ENCODE peak calls at places on chromosomes 7 and 10, in six cellular contexts. Z is non-pigmented ciliary epithelial cell; G is activated T-helper 1 cell treated with anti-CD3 and anti-CD28 coated beads, Interleukin-2, amount 50 U/mL, for 16 hours; N is NCI-H774; B is endothelial cell; H is HFFc6. M is an unnamed sample.

GRCh38 chr7:18474944-18475343 is 20.6 kb upstream of the HDAC9 start:
- DNase-seq in Z (no peak), G (no peak), N (no peak), B (no peak), H (no peak), M (no peak)

GRCh38 chr7:142478479-142479220 is 220.8 kb upstream of the PRSS58 start:
- DNase-seq in Z (no peak), G (no peak), N (no peak), B (peak), H (peak), M (peak)

GRCh38 chr10:88082806-88083596 is 219.6 kb downstream of the PTEN start:
- DNase-seq in Z (no peak), G (no peak), N (no peak), B (no peak), H (no peak), M (no peak)

GRCh38 chr7:491292-491957 is 28.2 kb downstream of the PDGFA start:
- DNase-seq in Z (no peak), G (no peak), N (no peak), B (no peak), H (no peak), M (no peak)

GRCh38 chr7:151743481-151743983 is 133.4 kb downstream of the PRKAG2 start:
- DNase-seq in Z (no peak), G (no peak), N (no peak), B (no peak), H (no peak), M (no peak)

GRCh38 chr7:27176343-27176731 is 2.2 kb upstream of the HOXA10 start:
- DNase-seq in Z (no peak), G (no peak), N (no peak), B (no peak), H (no peak), M (no peak)

GRCh38 chr7:39703143-39703542 is 79.8 kb downstream of the RALA start:
- DNase-seq in Z (no peak), G (no peak), N (no peak), B (no peak), H (no peak), M (peak)

GRCh38 chr7:84196007-84196551 is 1.5 kb upstream of the SEMA3A start:
- DNase-seq in Z (no peak), G (no peak), N (no peak), B (no peak), H (peak), M (no peak)

GRCh38 chr7:119879837-119880236 is 393.1 kb upstream of the KCND2 start:
- DNase-seq in Z (no peak), G (no peak), N (no peak), B (no peak), H (no peak), M (no peak)

GRCh38 chr7:154984601-154985188 is 18.2 kb downstream of the PAXIP1 start:
- DNase-seq in Z (no peak), G (no peak), N (no peak), B (no peak), H (no peak), M (no peak)

GRCh38 chr10:97229322-97229721 is 43.6 kb upstream of the SLIT1 start:
- DNase-seq in Z (no peak), G (no peak), N (no peak), B (no peak), H (peak), M (no peak)

GRCh38 chr7:64880322-64881297 is 22.5 kb upstream of the ZNF273 start:
- DNase-seq in Z (no peak), G (no peak), N (no peak), B (no peak), H (no peak), M (no peak)

GRCh38 chr10:92573091-92573797 is 649 bp downstream of the IDE start:
- DNase-seq in Z (no peak), G (peak), N (no peak), B (peak), H (peak), M (peak)

GRCh38 chr10:4686644-4686996 is 139.4 kb upstream of the AKR1E2 start:
- DNase-seq in Z (peak), G (no peak), N (no peak), B (no peak), H (peak), M (peak)

GRCh38 chr7:130721486-130722277 is 12.3 kb downstream of the KLF14 start:
- DNase-seq in Z (peak), G (no peak), N (peak), B (peak), H (peak), M (peak)

GRCh38 chr7:105088456-105088855 is 74.5 kb downstream of the KMT2E start:
- DNase-seq in Z (no peak), G (no peak), N (no peak), B (no peak), H (no peak), M (no peak)

GRCh38 chr10:72087392-72087968 is 871 bp downstream of the SPOCK2 start:
- DNase-seq in Z (no peak), G (no peak), N (no peak), B (no peak), H (no peak), M (no peak)

GRCh38 chr7:75921479-75921878 is 6.5 kb downstream of the POR start:
- DNase-seq in Z (no peak), G (no peak), N (no peak), B (no peak), H (no peak), M (no peak)

GRCh38 chr7:116403265-116403664 is 96.3 kb upstream of the CAV2 start:
- DNase-seq in Z (no peak), G (no peak), N (no peak), B (no peak), H (peak), M (no peak)

GRCh38 chr10:93222876-93223275 is 149.2 kb downstream of the CYP26A1 start:
- DNase-seq in Z (no peak), G (no peak), N (no peak), B (no peak), H (no peak), M (no peak)

GRCh38 chr7:35624299-35625186 is 70.4 kb downstream of the HERPUD2 start:
- DNase-seq in Z (no peak), G (no peak), N (no peak), B (peak), H (peak), M (peak)

GRCh38 chr7:1520574-1521234 is 9.8 kb upstream of the MAFK start:
- DNase-seq in Z (peak), G (no peak), N (no peak), B (no peak), H (no peak), M (peak)

GRCh38 chr10:86377797-86378146 is 11.2 kb upstream of the GRID1 start:
- DNase-seq in Z (no peak), G (no peak), N (no peak), B (no peak), H (no peak), M (no peak)

GRCh38 chr7:107865956-107866775 is 24.8 kb upstream of the DLD start:
- DNase-seq in Z (no peak), G (no peak), N (no peak), B (no peak), H (no peak), M (no peak)

GRCh38 chr7:129635300-129636029 is 23.9 kb downstream of the NRF1 start:
- DNase-seq in Z (peak), G (peak), N (peak), B (peak), H (peak), M (peak)

GRCh38 chr10:83942410-83942809 is 196.9 kb upstream of the GHITM start:
- DNase-seq in Z (no peak), G (no peak), N (no peak), B (no peak), H (no peak), M (no peak)

GRCh38 chr10:129963831-129964501 is at the start of gene EBF3:
- DNase-seq in Z (no peak), G (no peak), N (no peak), B (peak), H (peak), M (peak)

GRCh38 chr10:122114156-122114747 is 125.3 kb downstream of the TACC2 start:
- DNase-seq in Z (no peak), G (no peak), N (no peak), B (no peak), H (no peak), M (peak)

GRCh38 chr10:110404374-110404773 is 93.3 kb upstream of the DUSP5 start:
- DNase-seq in Z (no peak), G (no peak), N (no peak), B (no peak), H (no peak), M (no peak)

GRCh38 chr7:102913846-102914245 is 1.0 kb downstream of the LRRC17 start:
- DNase-seq in Z (no peak), G (no peak), N (no peak), B (no peak), H (no peak), M (no peak)

GRCh38 chr7:127751062-127751722 is 99.2 kb downstream of the SND1 start:
- DNase-seq in Z (peak), G (no peak), N (no peak), B (no peak), H (no peak), M (peak)

GRCh38 chr7:24882989-24883631 is 96.9 kb downstream of the OSBPL3 start:
- DNase-seq in Z (peak), G (no peak), N (no peak), B (no peak), H (peak), M (peak)